ENCODE peak calls at places on chromosomes 12 and 14, in six cellular contexts. R, F, N, B, T and E are unnamed samples.

GRCh38 chr12:101620762-101621133 is 26.0 kb downstream of the MYBPC1 start:
- DNase-seq in T (no peak), N (no peak), R (no peak), B (no peak), F (no peak), E (no peak)

GRCh38 chr14:79749051-79749450 is 462.3 kb downstream of the DIO2 start:
- DNase-seq in R (no peak), B (no peak), N (no peak), F (no peak), T (no peak), E (no peak)

GRCh38 chr12:85708775-85709174 is 127.4 kb downstream of the RASSF9 start:
- DNase-seq in F (no peak), R (no peak), B (no peak), T (no peak), N (no peak), E (no peak)

GRCh38 chr14:51626185-51626584 is 25.5 kb upstream of the FRMD6 start:
- DNase-seq in N (no peak), B (no peak), T (no peak), R (no peak), F (no peak), E (no peak)

GRCh38 chr14:58807271-58807670 is 169.5 kb downstream of the DACT1 start:
- DNase-seq in N (no peak), T (no peak), B (no peak), F (no peak), R (no peak), E (no peak)

GRCh38 chr12:57093412-57094193 is 4.7 kb downstream of the NAB2 start:
- DNase-seq in R (no peak), F (no peak), T (peak), B (peak), N (no peak), E (no peak)

GRCh38 chr14:100374891-100375272 is 51.7 kb downstream of the SLC25A47 start:
- DNase-seq in T (no peak), B (no peak), F (no peak), R (no peak), N (no peak), E (no peak)

GRCh38 chr12:117412465-117413190 is 51.2 kb upstream of the NOS1 start:
- DNase-seq in F (no peak), T (no peak), B (no peak), R (no peak), N (peak), E (no peak)

GRCh38 chr12:53047221-53048032 is 2.4 kb upstream of the TNS2 start:
- DNase-seq in F (peak), N (peak), B (peak), T (peak), R (no peak), E (no peak)

GRCh38 chr12:124869011-124869665 is 5.5 kb upstream of the SCARB1 start:
- DNase-seq in F (no peak), N (no peak), B (no peak), T (no peak), R (no peak), E (no peak)

GRCh38 chr12:124100572-124101178 is 127.7 kb downstream of the ZNF664 start:
- DNase-seq in T (no peak), R (no peak), B (no peak), F (no peak), N (no peak), E (no peak)

GRCh38 chr12:95942106-95942531 is 295 bp downstream of the CCDC38 start:
- DNase-seq in T (no peak), N (no peak), B (no peak), F (peak), R (no peak), E (no peak)

GRCh38 chr12:92253301-92253700 is 107.7 kb upstream of the BTG1 start:
- DNase-seq in N (no peak), B (no peak), T (no peak), R (no peak), F (no peak), E (no peak)

GRCh38 chr12:109951751-109952150 is 44.4 kb downstream of the GIT2 start:
- DNase-seq in R (peak), N (peak), T (no peak), F (peak), B (no peak), E (no peak)

GRCh38 chr14:32697704-32698103 is 241.0 kb upstream of the NPAS3 start:
- DNase-seq in R (no peak), N (no peak), F (peak), T (no peak), B (no peak), E (no peak)

GRCh38 chr12:115762934-115763333 is 514.6 kb downstream of the MED13L start:
- DNase-seq in B (no peak), F (no peak), R (no peak), T (no peak), N (no peak), E (no peak)

GRCh38 chr12:69167648-69168165 is 71.7 kb upstream of the CPSF6 start:
- DNase-seq in T (no peak), F (no peak), B (no peak), R (no peak), N (no peak), E (no peak)

GRCh38 chr12:31961137-31961536 is 1.9 kb downstream of the RESF1 start:
- DNase-seq in B (no peak), T (no peak), R (no peak), F (peak), N (no peak), E (no peak)

GRCh38 chr12:101599311-101599710 is 4.5 kb downstream of the MYBPC1 start:
- DNase-seq in N (no peak), F (no peak), B (no peak), R (no peak), T (no peak), E (no peak)

GRCh38 chr12:23816394-23816851 is 133.0 kb downstream of the SOX5 start:
- DNase-seq in N (no peak), T (no peak), F (no peak), B (no peak), R (no peak), E (no peak)

GRCh38 chr12:4114986-4115385 is 158.6 kb upstream of the CCND2 start:
- DNase-seq in R (no peak), N (no peak), T (peak), B (no peak), F (no peak), E (no peak)

GRCh38 chr12:15033029-15033428 is 60.2 kb downstream of the PDE6H start:
- DNase-seq in B (no peak), N (no peak), R (no peak), F (no peak), T (no peak), E (no peak)

GRCh38 chr14:92686763-92687427 is 61.5 kb downstream of the LGMN start:
- DNase-seq in T (peak), N (peak), B (peak), R (no peak), F (peak), E (no peak)

GRCh38 chr12:563250-563781 is 99.9 kb downstream of the NINJ2 start:
- DNase-seq in F (no peak), R (no peak), B (peak), N (no peak), T (no peak), E (no peak)

GRCh38 chr14:95449131-95449530 is 67.3 kb downstream of the SYNE3 start:
- DNase-seq in R (no peak), T (no peak), N (no peak), F (no peak), B (no peak), E (no peak)

GRCh38 chr14:24339284-24340151 is at the start of gene RIPK3:
- DNase-seq in T (no peak), R (no peak), N (no peak), B (peak), F (no peak), E (no peak)